ENCODE peak calls at places on chromosome 14, in four cellular contexts. R, J, O and W are unnamed samples.

GRCh38 chr14:104471114-104471513 is 108.5 kb upstream of the C14orf180 start:
- DNase-seq in R (no peak), J (no peak), O (no peak), W (no peak)

GRCh38 chr14:94677747-94678146 is 65.6 kb downstream of the SERPINA3 start:
- DNase-seq in R (no peak), J (no peak), O (no peak), W (no peak)

GRCh38 chr14:52871606-52872005 is 79.2 kb downstream of the FERMT2 start:
- DNase-seq in R (no peak), J (no peak), O (no peak), W (peak)

GRCh38 chr14:100203962-100204834 is 34.7 kb upstream of the YY1 start:
- DNase-seq in R (no peak), J (no peak), O (no peak), W (peak)

GRCh38 chr14:105285174-105285573 is 15.6 kb downstream of the BRF1 start:
- DNase-seq in R (no peak), J (no peak), O (no peak), W (no peak)

GRCh38 chr14:88476375-88476774 is 78.4 kb downstream of the PTPN21 start:
- DNase-seq in R (no peak), J (no peak), O (no peak), W (no peak)

GRCh38 chr14:58238252-58239247 is 6.1 kb upstream of the PSMA3 start:
- DNase-seq in R (peak), J (no peak), O (no peak), W (peak)

GRCh38 chr14:100640481-100641273 is 53.5 kb upstream of the BEGAIN start:
- DNase-seq in R (peak), J (no peak), O (no peak), W (no peak)

GRCh38 chr14:92520102-92520651 is 6.6 kb downstream of the RIN3 start:
- DNase-seq in R (no peak), J (no peak), O (no peak), W (no peak)

GRCh38 chr14:91372680-91373495 is 44.7 kb downstream of the CCDC88C start:
- DNase-seq in R (no peak), J (no peak), O (no peak), W (no peak)

GRCh38 chr14:32980887-32981501 is 42.3 kb downstream of the NPAS3 start:
- DNase-seq in R (no peak), J (no peak), O (no peak), W (no peak)

GRCh38 chr14:68691031-68691864 is 101.6 kb downstream of the ZFP36L1 start:
- DNase-seq in R (no peak), J (no peak), O (peak), W (no peak)

GRCh38 chr14:96136361-96136760 is 68.3 kb upstream of the BDKRB2 start:
- DNase-seq in R (no peak), J (no peak), O (no peak), W (peak)

GRCh38 chr14:53509845-53510244 is 356.7 kb upstream of the DDHD1 start:
- DNase-seq in R (no peak), J (no peak), O (no peak), W (peak)

GRCh38 chr14:52563120-52563519 is 10.5 kb downstream of the GPR137C start:
- DNase-seq in R (no peak), J (no peak), O (no peak), W (peak)

GRCh38 chr14:81234268-81234667 is 13.5 kb upstream of the GTF2A1 start:
- DNase-seq in R (no peak), J (no peak), O (no peak), W (no peak)

GRCh38 chr14:32366995-32367394 is 37.9 kb downstream of the AKAP6 start:
- DNase-seq in R (no peak), J (no peak), O (no peak), W (no peak)

GRCh38 chr14:74846968-74847549 is 28.9 kb downstream of the PROX2 start:
- DNase-seq in R (no peak), J (no peak), O (no peak), W (peak)

GRCh38 chr14:103563089-103563620 is 395 bp downstream of the COA8 start:
- DNase-seq in R (no peak), J (no peak), O (no peak), W (peak)

GRCh38 chr14:105397350-105397931 is 897 bp upstream of the TEX22 start:
- DNase-seq in R (no peak), J (peak), O (no peak), W (no peak)

GRCh38 chr14:29321646-29322045 is 555.1 kb downstream of the FOXG1 start:
- DNase-seq in R (no peak), J (no peak), O (no peak), W (peak)

GRCh38 chr14:22289570-22289969 is 299.5 kb downstream of the DAD1 start:
- DNase-seq in R (no peak), J (no peak), O (no peak), W (peak)

GRCh38 chr14:22282429-22282828 is 306.6 kb downstream of the DAD1 start:
- DNase-seq in R (peak), J (no peak), O (no peak), W (no peak)

GRCh38 chr14:22281322-22281977 is 307.6 kb downstream of the DAD1 start:
- DNase-seq in R (no peak), J (no peak), O (no peak), W (no peak)

GRCh38 chr14:22283000-22283399 is 306.0 kb downstream of the DAD1 start:
- DNase-seq in R (no peak), J (no peak), O (no peak), W (no peak)

GRCh38 chr14:22285991-22286390 is 303.0 kb downstream of the DAD1 start:
- DNase-seq in R (no peak), J (no peak), O (no peak), W (no peak)
- TF ChIP-seq CTCF in R (no peak), J (no peak), O (no peak), W (no peak)

DNA sequence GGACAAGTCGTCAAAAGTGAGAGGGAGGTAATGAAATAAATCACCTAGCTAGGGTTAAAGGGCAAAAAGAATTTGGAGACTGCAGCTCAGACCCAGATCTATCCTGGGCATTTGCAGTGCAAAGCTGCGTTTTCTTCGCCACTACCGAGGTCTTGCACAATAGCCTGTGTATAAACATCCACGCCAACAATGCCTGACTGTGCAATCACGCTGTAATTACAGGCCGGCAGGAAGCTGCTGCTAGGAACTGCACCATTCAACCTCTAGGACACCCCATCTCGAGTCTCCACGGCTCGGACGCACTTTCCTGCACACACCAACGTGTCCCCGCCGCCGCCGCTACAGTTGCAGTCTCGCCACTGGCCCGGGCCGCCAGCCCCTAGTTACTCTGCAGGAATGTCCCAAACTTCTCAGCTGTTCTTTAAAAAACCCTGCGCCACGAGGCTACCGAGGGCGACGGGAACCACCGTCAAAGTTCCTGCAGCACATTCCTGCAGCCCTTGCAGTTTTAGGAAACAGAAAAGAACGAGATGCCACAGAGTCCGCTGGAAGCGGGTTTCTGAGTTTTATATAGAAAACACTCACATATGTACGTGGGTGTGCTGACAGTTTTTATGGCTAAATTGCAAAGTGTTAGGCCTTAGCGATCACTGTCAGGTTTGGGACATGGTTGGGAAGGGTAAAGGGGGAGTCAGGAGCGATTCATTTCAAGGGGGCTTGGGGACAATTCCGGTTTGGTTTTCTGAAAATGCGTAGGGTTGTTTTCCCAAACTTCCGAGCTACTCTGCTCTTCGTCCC is 65.6 kb upstream of the PTGR2 start:
- DNase-seq in R (peak), J (peak), O (peak), W (peak)
- TF ChIP-seq CTCF in R (no peak), J (no peak), O (peak), W (peak)

DNA sequence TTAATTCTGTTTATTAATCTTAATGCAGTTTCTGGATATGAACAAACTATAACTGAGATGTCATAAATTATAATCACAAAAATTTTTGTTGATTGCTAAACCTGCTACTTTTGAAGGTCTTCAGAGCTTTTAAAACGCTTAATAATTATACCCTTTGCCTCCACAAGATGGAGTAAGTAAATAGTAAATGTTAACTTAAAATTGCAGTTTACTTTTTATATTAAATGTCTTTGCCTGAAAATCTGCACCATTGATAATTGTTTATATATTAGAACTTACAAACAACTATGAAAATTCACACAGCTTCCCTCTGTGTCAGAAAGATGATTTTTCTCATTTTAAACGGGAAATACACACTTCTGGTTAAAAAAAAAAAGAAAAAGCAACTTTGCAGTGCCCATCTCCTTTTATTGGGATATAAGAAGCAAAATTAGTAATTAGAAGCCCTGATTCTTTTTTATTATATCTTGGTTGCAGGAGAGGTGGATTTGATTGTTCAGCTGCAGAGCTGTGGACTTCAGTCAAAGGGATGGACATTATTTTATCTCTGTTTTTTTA is 35.6 kb downstream of the SCFD1 start:
- DNase-seq in R (no peak), J (no peak), O (no peak), W (peak)
- TF ChIP-seq CTCF in R (no peak), J (peak), O (peak), W (peak)

DNA sequence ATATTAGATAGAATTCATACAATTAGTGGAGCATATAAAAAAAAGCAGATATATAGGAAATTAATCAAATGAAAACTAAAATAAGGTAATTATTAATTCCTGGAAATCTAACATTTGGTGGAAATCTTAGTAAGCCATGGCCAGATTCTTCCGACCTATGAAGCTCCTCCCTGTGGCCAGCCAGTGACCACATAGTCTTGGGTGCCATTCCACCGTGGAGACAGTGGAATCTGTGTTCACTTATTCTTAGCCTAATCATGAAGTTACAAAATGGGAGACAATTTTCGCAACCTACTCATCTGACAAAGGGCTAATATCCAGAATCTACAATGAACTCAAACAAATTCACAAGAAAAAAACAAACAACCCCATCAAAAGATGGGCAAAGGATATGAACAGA is 241.9 kb upstream of the FLRT2 start:
- DNase-seq in R (no peak), J (no peak), O (no peak), W (no peak)
- TF ChIP-seq CTCF in R (no peak), J (no peak), O (no peak), W (no peak)

GRCh38 chr14:22152901-22153300 is 436.1 kb downstream of the DAD1 start:
- DNase-seq in R (no peak), J (no peak), O (no peak), W (no peak)

GRCh38 chr14:22152161-22152870 is 436.7 kb downstream of the DAD1 start:
- DNase-seq in R (no peak), J (no peak), O (no peak), W (no peak)

GRCh38 chr14:22151091-22151490 is 437.9 kb downstream of the DAD1 start:
- DNase-seq in R (no peak), J (no peak), O (no peak), W (no peak)

GRCh38 chr14:22143360-22143759 is 445.7 kb downstream of the DAD1 start:
- DNase-seq in R (no peak), J (no peak), O (no peak), W (peak)

GRCh38 chr14:22147716-22148115 is 441.3 kb downstream of the DAD1 start:
- DNase-seq in R (no peak), J (no peak), O (no peak), W (no peak)
- TF ChIP-seq CTCF in R (no peak), J (no peak), O (no peak), W (no peak)

DNA sequence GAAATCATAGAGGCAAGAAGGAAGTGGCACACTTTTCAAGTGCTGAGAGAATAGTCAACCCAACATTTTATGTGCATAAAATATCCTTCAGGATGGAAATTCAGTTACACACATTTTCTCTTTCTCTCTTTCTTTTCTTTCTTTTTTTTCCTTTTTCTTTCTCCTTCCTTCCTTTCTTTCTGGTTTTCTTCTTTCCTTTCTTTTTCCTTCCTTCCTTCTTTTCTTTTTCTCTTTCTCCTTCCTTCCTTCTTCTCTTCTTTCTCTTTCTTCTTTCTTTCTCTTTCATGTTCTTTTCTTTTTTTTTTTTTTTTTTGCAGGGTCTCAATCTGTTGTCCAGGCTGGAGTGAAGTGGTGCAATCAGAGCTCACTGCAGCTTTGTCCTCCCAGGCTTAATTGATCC is 38.7 kb upstream of the OR5AU1 start:
- DNase-seq in R (no peak), J (no peak), O (no peak), W (no peak)
- TF ChIP-seq CTCF in R (no peak), J (no peak), O (no peak), W (no peak)

DNA sequence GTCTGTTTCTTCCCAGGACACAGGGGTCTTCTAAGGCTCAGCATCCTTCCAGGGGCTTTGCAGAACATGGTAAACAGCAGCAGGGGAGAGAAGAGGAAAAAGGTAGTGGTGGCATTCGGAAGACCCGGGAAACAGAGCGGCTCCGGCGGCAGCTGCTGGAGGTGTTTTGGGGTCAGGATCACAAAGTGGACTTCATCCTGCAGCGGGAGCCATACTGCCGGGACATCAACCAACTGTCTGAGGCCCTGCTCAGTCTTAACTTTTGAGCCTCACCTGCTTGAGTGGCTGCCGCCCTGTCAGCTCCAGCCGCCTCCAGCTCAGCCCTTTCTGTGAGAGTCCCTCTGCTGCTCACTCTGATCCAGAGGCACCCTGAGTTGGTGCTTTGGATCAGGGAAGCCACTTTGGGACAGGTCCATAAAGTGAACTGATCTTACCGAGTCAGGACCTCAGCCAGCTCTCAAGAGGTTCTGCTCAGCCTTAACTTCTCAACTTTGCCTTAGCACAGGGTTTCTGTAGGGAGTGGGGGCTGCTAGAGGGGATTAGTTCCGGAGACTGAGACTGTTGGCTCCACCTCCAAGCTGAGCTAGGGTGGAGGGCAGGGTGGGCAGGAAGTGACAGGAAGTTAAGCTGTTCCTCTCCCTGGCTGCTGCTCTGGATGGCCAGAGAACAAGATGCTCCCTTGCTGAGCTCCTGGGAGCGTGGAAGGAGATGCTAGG is 5.4 kb downstream of the SDR39U1 start:
- DNase-seq in R (no peak), J (no peak), O (no peak), W (no peak)
- TF ChIP-seq CTCF in R (no peak), J (no peak), O (peak), W (no peak)

GRCh38 chr14:67112344-67112743 is 76.9 kb upstream of the GARIN2 start:
- DNase-seq in R (no peak), J (no peak), O (no peak), W (no peak)

GRCh38 chr14:67108230-67108629 is 81.0 kb upstream of the GARIN2 start:
- DNase-seq in R (peak), J (no peak), O (no peak), W (no peak)

DNA sequence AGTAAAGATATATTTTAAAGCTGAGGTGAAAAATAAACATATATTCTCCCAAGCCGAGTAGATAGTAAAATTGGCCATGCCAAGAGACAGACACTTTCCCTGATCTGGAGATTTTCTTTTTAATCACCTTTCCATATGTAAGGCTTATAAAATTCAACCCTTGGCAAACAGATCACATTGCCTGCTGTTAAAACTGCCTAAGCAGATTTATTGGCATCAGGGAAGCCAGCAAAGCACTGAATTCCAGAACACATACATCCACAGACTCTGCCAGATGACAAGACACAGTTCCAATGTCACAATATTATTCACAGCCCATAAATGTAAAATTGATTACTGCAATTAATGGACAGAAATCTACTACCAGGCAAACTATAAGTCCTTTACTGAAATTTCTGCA is 78.2 kb upstream of the GARIN2 start:
- DNase-seq in R (no peak), J (no peak), O (no peak), W (no peak)
- TF ChIP-seq CTCF in R (no peak), J (no peak), O (no peak), W (no peak)

DNA sequence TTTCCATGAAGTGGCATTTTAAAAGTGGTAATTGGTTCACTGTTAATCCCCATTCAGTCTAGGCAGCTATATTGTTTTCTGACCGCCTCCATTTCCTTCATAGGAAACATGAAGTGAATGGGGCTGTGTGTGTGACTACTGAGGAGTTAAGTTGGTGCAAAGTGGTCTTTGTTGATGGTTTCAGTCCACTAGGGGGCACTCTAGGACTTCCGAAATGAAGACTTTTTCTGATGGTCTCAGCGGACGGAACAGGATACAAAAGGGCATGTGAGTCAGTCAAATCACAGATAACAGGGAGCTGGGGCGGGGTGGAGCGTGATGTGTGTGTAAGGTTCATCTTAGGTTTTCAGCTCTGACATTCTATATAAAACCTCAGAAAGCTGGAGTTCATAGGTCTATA is 240.1 kb upstream of the OR4E1 start:
- DNase-seq in R (peak), J (no peak), O (peak), W (peak)
- TF ChIP-seq CTCF in R (peak), J (peak), O (peak), W (peak)

GRCh38 chr14:55297611-55298323 is 26.5 kb downstream of the FBXO34 start:
- DNase-seq in R (peak), J (no peak), O (no peak), W (peak)
- TF ChIP-seq CTCF in R (no peak), J (no peak), O (no peak), W (peak)